ENCODE peak calls at places on chromosomes 16 and 17, in five cellular contexts. A is fibroblast of pulmonary artery; Z is GM23248; M is activated CD4-positive, CD25-positive, alpha-beta regulatory T cell; X is neuronal stem cell. D is an unnamed sample.

GRCh38 chr16:87583453-87584131 is 18.7 kb upstream of the JPH3 start:
- DNase-seq in A (peak), Z (peak), M (no peak), X (no peak), D (no peak)

GRCh38 chr16:87496101-87496801 is 3.4 kb upstream of the ZCCHC14 start:
- DNase-seq in A (no peak), Z (no peak), M (no peak), X (no peak), D (no peak)

GRCh38 chr17:9904277-9905077 is 594 bp downstream of the RCVRN start:
- DNase-seq in A (no peak), Z (no peak), M (no peak), X (no peak), D (no peak)

GRCh38 chr17:45992904-45993303 is 6.1 kb upstream of the STH start:
- DNase-seq in A (no peak), Z (no peak), M (no peak), X (no peak), D (no peak)

GRCh38 chr16:69482410-69482951 is 58.1 kb downstream of the CYB5B start:
- DNase-seq in A (peak), Z (peak), M (no peak), X (no peak), D (no peak)

GRCh38 chr16:85197611-85198566 is 85.6 kb upstream of the CIBAR2 start:
- DNase-seq in A (no peak), Z (no peak), M (no peak), X (no peak), D (no peak)

GRCh38 chr16:29710227-29711219 is 31.5 kb downstream of the QPRT start:
- DNase-seq in A (peak), Z (peak), M (no peak), X (no peak), D (no peak)

GRCh38 chr16:79601978-79602609 is 1.6 kb upstream of the MAF start:
- DNase-seq in A (peak), Z (peak), M (peak), X (peak), D (no peak)

GRCh38 chr16:22321340-22322001 is 24.3 kb downstream of the POLR3E start:
- DNase-seq in A (peak), Z (peak), M (peak), X (peak), D (peak)

GRCh38 chr17:40310882-40311391 is 2.0 kb downstream of the RARA start:
- DNase-seq in A (no peak), Z (no peak), M (no peak), X (no peak), D (no peak)

GRCh38 chr16:71631776-71632175 is 5.8 kb downstream of the MARVELD3 start:
- DNase-seq in A (no peak), Z (no peak), M (no peak), X (no peak), D (no peak)

GRCh38 chr16:84718-85452 is 6.9 kb downstream of the MPG start:
- DNase-seq in A (peak), Z (peak), M (no peak), X (no peak), D (no peak)

GRCh38 chr16:58269526-58269925 is 25.3 kb downstream of the PRSS54 start:
- DNase-seq in A (no peak), Z (no peak), M (no peak), X (no peak), D (no peak)

GRCh38 chr16:51180719-51181494 is 29.8 kb upstream of the SALL1 start:
- DNase-seq in A (no peak), Z (no peak), M (no peak), X (no peak), D (no peak)

GRCh38 chr16:78984887-78985464 is 615.6 kb downstream of the MAF start:
- DNase-seq in A (no peak), Z (no peak), M (no peak), X (no peak), D (no peak)

GRCh38 chr16:82965808-82966207 is 339.0 kb downstream of the CDH13 start:
- DNase-seq in A (no peak), Z (no peak), M (no peak), X (no peak), D (no peak)

D was measured in D721Med.